ENCODE peak calls at places on chromosomes 1 and 21, in five cellular contexts. P is hepatic stellate cell; M is BJ; T is omental fat pad; V is activated T-cell treated with anti-CD3 and anti-CD28 coated beads, Interleukin-2, amount 50 U/mL, for 24 hours. I is an unnamed sample.

GRCh38 chr21:16169102-16169511 is 439.3 kb downstream of the USP25 start:
- DNase-seq in P (no peak), M (peak), T (no peak), V (no peak), I (no peak)

GRCh38 chr1:59169703-59170102 is 127.2 kb upstream of the FGGY start:
- DNase-seq in P (no peak), M (no peak), T (no peak), V (no peak), I (no peak)

GRCh38 chr1:22745675-22746585 is 35.3 kb downstream of the EPHB2 start:
- DNase-seq in P (peak), M (peak), T (no peak), V (no peak), I (no peak)

GRCh38 chr1:92882817-92883216 is 51.0 kb downstream of the RPL5 start:
- DNase-seq in P (no peak), M (no peak), T (no peak), V (no peak), I (no peak)

GRCh38 chr1:174301295-174302077 is 142.2 kb downstream of the RABGAP1L start:
- DNase-seq in P (no peak), M (no peak), T (no peak), V (no peak), I (no peak)

GRCh38 chr1:41823453-41823852 is 95.3 kb downstream of the HIVEP3 start:
- DNase-seq in P (peak), M (no peak), T (no peak), V (no peak), I (no peak)

GRCh38 chr1:171610385-171610784 is 11.7 kb upstream of the MYOCOS start:
- DNase-seq in P (no peak), M (no peak), T (no peak), V (no peak), I (no peak)

GRCh38 chr1:203858055-203858454 is 3.3 kb upstream of the SNRPE start:
- DNase-seq in P (peak), M (peak), T (no peak), V (no peak), I (peak)

GRCh38 chr1:48127735-48128685 is 94.5 kb upstream of the SLC5A9 start:
- DNase-seq in P (no peak), M (no peak), T (no peak), V (no peak), I (no peak)

GRCh38 chr1:64396817-64397216 is 73.1 kb upstream of the CACHD1 start:
- DNase-seq in P (no peak), M (no peak), T (no peak), V (no peak), I (no peak)

GRCh38 chr1:22107126-22107525 is 35.8 kb downstream of the WNT4 start:
- DNase-seq in P (no peak), M (no peak), T (no peak), V (no peak), I (no peak)

GRCh38 chr1:206985162-206985749 is 15.0 kb upstream of the FCAMR start:
- DNase-seq in P (no peak), M (no peak), T (no peak), V (no peak), I (no peak)

GRCh38 chr1:156845055-156845952 is 13.6 kb downstream of the INSRR start:
- DNase-seq in P (no peak), M (no peak), T (no peak), V (peak), I (no peak)

GRCh38 chr1:22607154-22607553 is 29.3 kb upstream of the C1QA start:
- DNase-seq in P (no peak), M (no peak), T (no peak), V (no peak), I (no peak)

GRCh38 chr1:2949966-2950925 is 71.0 kb upstream of the ACTRT2 start:
- DNase-seq in P (no peak), M (no peak), T (no peak), V (no peak), I (no peak)

GRCh38 chr1:78155121-78155520 is 109.4 kb downstream of the GIPC2 start:
- DNase-seq in P (no peak), M (no peak), T (no peak), V (no peak), I (no peak)

GRCh38 chr1:177247777-177248176 is 77.0 kb downstream of the BRINP2 start:
- DNase-seq in P (no peak), M (no peak), T (no peak), V (no peak), I (no peak)

GRCh38 chr1:173009597-173009996 is 41.1 kb downstream of the TNFSF18 start:
- DNase-seq in P (no peak), M (no peak), T (no peak), V (no peak), I (no peak)

GRCh38 chr1:186930248-186930647 is 101.5 kb downstream of the PLA2G4A start:
- DNase-seq in P (peak), M (peak), T (no peak), V (no peak), I (no peak)